ENCODE peak calls at places on chromosome 3, in eight cellular contexts. Y is endodermal cell, E is caudate nucleus, P is psoas muscle, G is dorsolateral prefrontal cortex, V is lower lobe of right lung, Q is heart right ventricle, W is left ventricle myocardium inferior. D is an unnamed sample.
A peak's percentile ranks its signal among the peaks of the same experiment; 100 is the strongest.

GRCh38 chr3:50626406-50626805 is 9.5 kb downstream of the MAPKAPK3 start:
- DNase-seq in G (no peak), Q (no peak), E (no peak), P (no peak), V (no peak), W (no peak), Y (no peak), D (no peak)

GRCh38 chr3:134749802-134750553 is 45.1 kb upstream of the EPHB1 start:
- DNase-seq in P (no peak), G (no peak), E (no peak), V (no peak), Q (no peak), Y (peak; percentile 60), W (no peak), D (no peak)

GRCh38 chr3:178434206-178434805 is 101.9 kb upstream of the KCNMB2 start:
- DNase-seq in G (no peak), Y (no peak), E (no peak), P (no peak), W (no peak), V (no peak), Q (no peak), D (no peak)

GRCh38 chr3:117565777-117566176 is 856.2 kb downstream of the TUSC7 start:
- DNase-seq in V (no peak), G (no peak), W (no peak), Y (no peak), Q (no peak), E (no peak), P (no peak), D (no peak)

GRCh38 chr3:109553573-109554371 is 216.4 kb upstream of the DPPA4 start:
- DNase-seq in Q (no peak), G (no peak), Y (no peak), P (no peak), E (no peak), V (no peak), W (no peak), D (no peak)

GRCh38 chr3:50260027-50260941 is 8.7 kb upstream of the SEMA3B start:
- DNase-seq in E (peak; percentile 90), Y (peak; percentile 97), V (peak; percentile 96), Q (peak; percentile 94), W (peak; percentile 95), G (peak; percentile 94), P (peak; percentile 96), D (peak; percentile 92)

GRCh38 chr3:146709969-146710368 is 104.8 kb upstream of the PLSCR5 start:
- DNase-seq in G (no peak), Y (no peak), W (no peak), E (no peak), Q (no peak), V (no peak), P (no peak), D (no peak)

GRCh38 chr3:13262493-13263211 is 157.5 kb downstream of the NUP210 start:
- DNase-seq in E (no peak), Y (no peak), V (no peak), Q (no peak), G (no peak), P (peak; percentile 55), W (peak; percentile 42), D (no peak)

GRCh38 chr3:9028134-9028533 is 64.9 kb upstream of the RAD18 start:
- DNase-seq in E (peak; percentile 73), Q (peak; percentile 92), G (peak; percentile 81), P (peak; percentile 94), Y (no peak), V (peak; percentile 88), W (peak; percentile 95), D (peak; percentile 79)

GRCh38 chr3:146469206-146470017 is at the start of gene PLSCR2:
- DNase-seq in W (peak; percentile 46), P (peak; percentile 76), Y (peak; percentile 82), Q (peak; percentile 63), V (peak; percentile 85), G (no peak), E (no peak), D (no peak)

GRCh38 chr3:141015486-141015885 is 35.7 kb upstream of the SPSB4 start:
- DNase-seq in G (no peak), V (no peak), Y (no peak), P (no peak), Q (no peak), W (no peak), E (no peak), D (no peak)

GRCh38 chr3:195068481-195069080 is 202.4 kb downstream of the XXYLT1 start:
- DNase-seq in G (peak; percentile 9), E (no peak), P (peak; percentile 25), W (no peak), Y (no peak), V (peak; percentile 10), Q (no peak), D (no peak)

GRCh38 chr3:185754920-185755319 is 69.9 kb downstream of the IGF2BP2 start:
- DNase-seq in P (no peak), V (no peak), E (no peak), G (no peak), Q (no peak), Y (peak; percentile 61), W (no peak), D (no peak)

GRCh38 chr3:190224466-190225185 is 97.6 kb downstream of the CLDN1 start:
- DNase-seq in G (no peak), Q (no peak), Y (no peak), W (no peak), V (no peak), P (no peak), E (no peak), D (no peak)

GRCh38 chr3:63706321-63707085 is 54.0 kb downstream of the SNTN start:
- DNase-seq in Y (no peak), E (no peak), P (no peak), W (no peak), V (no peak), Q (no peak), G (no peak), D (no peak)

GRCh38 chr3:160564949-160565441 is 376 bp downstream of the KPNA4 start:
- DNase-seq in P (peak; percentile 87), G (no peak), W (peak; percentile 72), E (no peak), Q (no peak), Y (no peak), V (peak; percentile 84), D (peak; percentile 57)

GRCh38 chr3:160562952-160563351 is 2.4 kb downstream of the KPNA4 start:
- DNase-seq in P (no peak), W (no peak), V (no peak), Y (no peak), G (no peak), E (no peak), Q (no peak), D (no peak)

GRCh38 chr3:160565442-160566403 is at the start of gene KPNA4:
- DNase-seq in G (peak; percentile 95), P (peak; percentile 99), E (peak; percentile 97), W (peak; percentile 98), V (peak; percentile 98), Y (peak; percentile 99), Q (peak; percentile 98), D (peak; percentile 94)

GRCh38 chr3:160566499-160566898 is 1.1 kb upstream of the KPNA4 start:
- DNase-seq in W (no peak), E (no peak), Q (no peak), P (no peak), V (no peak), Y (no peak), G (no peak), D (no peak)

GRCh38 chr3:160564205-160564922 is 1.0 kb downstream of the KPNA4 start:
- DNase-seq in W (no peak), Y (peak; percentile 64), V (peak; percentile 55), P (no peak), Q (peak; percentile 17), E (peak; percentile 32), G (no peak), D (no peak)
- H3K27ac ChIP-seq in W (peak overlapping the region; percentile 98), Y (peak overlapping the region; percentile 0), V (peak overlapping the region; percentile 98), P (peak overlapping the region; percentile 99), Q (peak overlapping the region; percentile 90), E (no peak overlapping the region), G (peak overlapping the region; percentile 39), D (peak overlapping the region; percentile 49)

DNA sequence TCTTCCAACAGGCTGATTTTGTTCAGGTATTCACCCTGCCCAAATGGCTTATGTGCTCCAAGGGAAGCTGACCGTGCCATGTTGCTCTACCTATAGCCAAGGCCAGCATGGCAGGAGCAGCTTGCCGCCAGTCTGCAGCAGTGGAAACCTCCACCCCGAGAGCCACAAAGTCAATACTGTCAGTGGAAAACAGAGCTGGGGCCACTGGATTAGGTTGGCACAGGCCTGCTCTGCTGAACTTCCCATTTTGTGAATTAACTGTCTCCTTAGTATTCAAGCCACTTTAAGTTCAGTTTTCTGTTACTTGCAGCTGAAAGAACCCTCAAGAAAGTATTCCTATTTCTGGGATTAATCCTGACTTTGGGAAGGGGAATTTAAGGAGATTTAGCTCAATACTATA is 63.8 kb upstream of the XCR1 start:
- DNase-seq in P (no peak), V (no peak), W (no peak), Q (no peak), E (no peak), G (no peak), Y (no peak), D (no peak)
- H3K27ac ChIP-seq in P (no peak overlapping the region), V (peak overlapping the region; percentile 65), W (no peak overlapping the region), Q (no peak overlapping the region), E (no peak overlapping the region), G (no peak overlapping the region), Y (no peak overlapping the region), D (no peak overlapping the region)

DNA sequence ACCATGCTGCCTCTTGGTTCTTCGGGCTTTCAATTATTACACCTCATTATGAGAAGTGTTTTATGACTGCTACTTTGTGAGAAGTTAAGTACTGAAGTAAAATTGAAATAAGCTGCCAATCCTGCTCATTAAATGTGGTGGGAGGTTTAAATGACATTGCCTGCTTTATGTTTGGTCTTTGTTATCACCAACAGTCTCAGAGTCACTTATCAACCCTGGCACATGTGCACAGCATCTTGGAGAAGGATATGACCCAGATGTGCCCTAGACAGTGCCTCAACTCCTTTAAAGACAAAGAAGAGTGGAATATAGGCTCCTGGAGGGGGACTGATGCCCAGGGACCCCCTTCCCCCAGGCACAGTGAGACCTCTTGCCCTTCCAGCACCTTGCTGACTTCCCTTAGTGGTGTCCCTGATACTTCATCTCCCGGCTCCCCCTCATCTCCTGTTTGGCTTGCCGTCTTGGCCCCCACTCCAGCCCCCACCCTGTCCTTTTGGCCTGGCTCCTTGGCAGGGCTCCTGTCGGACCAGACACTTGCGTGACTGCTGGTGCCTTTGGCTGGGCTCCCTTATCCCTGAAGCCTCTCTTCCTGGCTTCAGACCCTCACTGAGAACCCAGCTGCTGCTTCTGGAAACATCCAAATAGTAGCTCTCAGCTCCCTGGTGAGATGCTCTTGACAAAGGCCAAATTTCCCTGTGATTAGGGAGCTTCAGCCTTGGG is 39.8 kb downstream of the ARHGAP31 start:
- DNase-seq in Y (no peak), Q (peak; percentile 62), E (no peak), G (no peak), W (peak; percentile 72), V (no peak), P (peak; percentile 63), D (no peak)
- H3K27ac ChIP-seq in Y (no peak overlapping the region), Q (peak overlapping the region; percentile 30), E (no peak overlapping the region), G (no peak overlapping the region), W (peak overlapping the region; percentile 76), V (no peak overlapping the region), P (no peak overlapping the region), D (no peak overlapping the region)

GRCh38 chr3:71076361-71076997 is 507.0 kb downstream of the FOXP1 start:
- DNase-seq in Y (no peak), G (no peak), Q (no peak), W (no peak), E (no peak), V (no peak), P (no peak), D (no peak)
- H3K27ac ChIP-seq in Y (no peak overlapping the region), G (no peak overlapping the region), Q (no peak overlapping the region), W (no peak overlapping the region), E (no peak overlapping the region), V (no peak overlapping the region), P (no peak overlapping the region), D (no peak overlapping the region)

D was measured in substantia nigra.